ENCODE peak calls at places on chromosomes 5 and 9, in four cellular contexts. One of them, this sample, is unnamed.

GRCh38 chr9:35682520-35682919 is 7.2 kb downstream of the TPM2 start:
- DNase-seq in GM12878: no peak
- DNase-seq in breast epithelium: no peak
- DNase-seq in H1: no peak
- DNase-seq in this sample: no peak

GRCh38 chr9:87973791-87974292 is 491 bp downstream of the CDK20 start:
- DNase-seq in GM12878: no peak
- DNase-seq in breast epithelium: no peak
- DNase-seq in H1: no peak
- DNase-seq in this sample: no peak

GRCh38 chr5:9562101-9562500 is 16.2 kb upstream of the SEMA5A start:
- DNase-seq in GM12878: no peak
- DNase-seq in breast epithelium: no peak
- DNase-seq in H1: no peak
- DNase-seq in this sample: no peak

GRCh38 chr9:37942616-37943328 is 38.8 kb upstream of the SLC25A51 start:
- DNase-seq in GM12878: no peak
- DNase-seq in breast epithelium: no peak
- DNase-seq in H1: no peak
- DNase-seq in this sample: no peak

GRCh38 chr5:98749046-98749445 is 24.4 kb upstream of the RGMB start:
- DNase-seq in GM12878: no peak
- DNase-seq in breast epithelium: no peak
- DNase-seq in H1: no peak
- DNase-seq in this sample: no peak

GRCh38 chr5:82425591-82425990 is 147.4 kb upstream of the RPS23 start:
- DNase-seq in GM12878: no peak
- DNase-seq in breast epithelium: no peak
- DNase-seq in H1: no peak
- DNase-seq in this sample: no peak

GRCh38 chr5:140882591-140882899 is 621 bp downstream of the PCDHA13 start:
- DNase-seq in GM12878: no peak
- DNase-seq in breast epithelium: no peak
- DNase-seq in H1: no peak
- DNase-seq in this sample: no peak

GRCh38 chr5:111563041-111563822 is 50.9 kb upstream of the STARD4 start:
- DNase-seq in GM12878: no peak
- DNase-seq in breast epithelium: no peak
- DNase-seq in H1: no peak
- DNase-seq in this sample: no peak

GRCh38 chr5:111447822-111448221 is 64.5 kb downstream of the STARD4 start:
- DNase-seq in GM12878: no peak
- DNase-seq in breast epithelium: no peak
- DNase-seq in H1: no peak
- DNase-seq in this sample: no peak

GRCh38 chr9:81112638-81113037 is 576.7 kb downstream of the TLE1 start:
- DNase-seq in GM12878: no peak
- DNase-seq in breast epithelium: no peak
- DNase-seq in H1: no peak
- DNase-seq in this sample: no peak

GRCh38 chr5:160504906-160505305 is 83.3 kb downstream of the PTTG1 start:
- DNase-seq in GM12878: no peak
- DNase-seq in breast epithelium: no peak
- DNase-seq in H1: no peak
- DNase-seq in this sample: no peak

GRCh38 chr5:36152324-36153298 is 700 bp downstream of the SKP2 start:
- DNase-seq in GM12878: no peak
- DNase-seq in breast epithelium: no peak
- DNase-seq in H1: no peak
- DNase-seq in this sample: no peak

GRCh38 chr5:42894057-42894456 is 82.4 kb upstream of the SELENOP start:
- DNase-seq in GM12878: no peak
- DNase-seq in breast epithelium: no peak
- DNase-seq in H1: peak; percentile 39
- DNase-seq in this sample: no peak

GRCh38 chr5:78511116-78511906 is 137.3 kb downstream of the LHFPL2 start:
- DNase-seq in GM12878: no peak
- DNase-seq in breast epithelium: no peak
- DNase-seq in H1: no peak
- DNase-seq in this sample: no peak

GRCh38 chr5:115460476-115460875 is 84.1 kb downstream of the FEM1C start:
- DNase-seq in GM12878: peak; percentile 40
- DNase-seq in breast epithelium: no peak
- DNase-seq in H1: no peak
- DNase-seq in this sample: no peak

GRCh38 chr5:58886315-58887207 is 303.7 kb downstream of the RAB3C start:
- DNase-seq in GM12878: no peak
- DNase-seq in breast epithelium: peak; percentile 49
- DNase-seq in H1: peak; percentile 57
- DNase-seq in this sample: peak; percentile 79

GRCh38 chr5:73896668-73897067 is 270.7 kb downstream of the ARHGEF28 start:
- DNase-seq in GM12878: no peak
- DNase-seq in breast epithelium: no peak
- DNase-seq in H1: no peak
- DNase-seq in this sample: no peak

GRCh38 chr9:134413890-134414731 is 87.9 kb downstream of the RXRA start:
- DNase-seq in GM12878: no peak
- DNase-seq in breast epithelium: no peak
- DNase-seq in H1: no peak
- DNase-seq in this sample: no peak

GRCh38 chr9:19155106-19155999 is 28.1 kb upstream of the PLIN2 start:
- DNase-seq in GM12878: no peak
- DNase-seq in breast epithelium: no peak
- DNase-seq in H1: no peak
- DNase-seq in this sample: no peak

GRCh38 chr9:133089271-133089671 is 27.5 kb downstream of the CEL start:
- DNase-seq in GM12878: no peak
- DNase-seq in breast epithelium: no peak
- DNase-seq in H1: no peak
- DNase-seq in this sample: no peak

GRCh38 chr9:5577225-5577624 is 51.7 kb upstream of the RIC1 start:
- DNase-seq in GM12878: no peak
- DNase-seq in breast epithelium: no peak
- DNase-seq in H1: no peak
- DNase-seq in this sample: no peak

GRCh38 chr9:126057869-126058467 is 268.7 kb upstream of the MVB12B start:
- DNase-seq in GM12878: no peak
- DNase-seq in breast epithelium: no peak
- DNase-seq in H1: no peak
- DNase-seq in this sample: peak; percentile 3

GRCh38 chr9:6490863-6491262 is 77.9 kb downstream of the UHRF2 start:
- DNase-seq in GM12878: no peak
- DNase-seq in breast epithelium: no peak
- DNase-seq in H1: no peak
- DNase-seq in this sample: no peak

GRCh38 chr5:611731-612486 is at the start of gene CEP72:
- DNase-seq in GM12878: peak; percentile 40
- DNase-seq in breast epithelium: peak; percentile 81
- DNase-seq in H1: peak; percentile 64
- DNase-seq in this sample: peak; percentile 95
- TF ChIP-seq POLR2A in GM12878: peak; percentile 89
- TF ChIP-seq POLR2A in breast epithelium: no peak
- TF ChIP-seq POLR2A in H1: no peak
- TF ChIP-seq POLR2A in this sample: no peak

GRCh38 chr5:91142819-91143218 is 240.3 kb downstream of the ARRDC3 start:
- DNase-seq in GM12878: no peak
- DNase-seq in breast epithelium: no peak
- DNase-seq in H1: no peak
- DNase-seq in this sample: no peak

GRCh38 chr5:91141642-91142041 is 241.5 kb downstream of the ARRDC3 start:
- DNase-seq in GM12878: no peak
- DNase-seq in breast epithelium: no peak
- DNase-seq in H1: no peak
- DNase-seq in this sample: no peak

GRCh38 chr5:91137647-91138046 is 245.5 kb downstream of the ARRDC3 start:
- DNase-seq in GM12878: no peak
- DNase-seq in breast epithelium: no peak
- DNase-seq in H1: no peak
- DNase-seq in this sample: no peak

GRCh38 chr5:91139572-91140200 is 243.4 kb downstream of the ARRDC3 start:
- DNase-seq in GM12878: no peak
- DNase-seq in breast epithelium: no peak
- DNase-seq in H1: no peak
- DNase-seq in this sample: no peak

DNA sequence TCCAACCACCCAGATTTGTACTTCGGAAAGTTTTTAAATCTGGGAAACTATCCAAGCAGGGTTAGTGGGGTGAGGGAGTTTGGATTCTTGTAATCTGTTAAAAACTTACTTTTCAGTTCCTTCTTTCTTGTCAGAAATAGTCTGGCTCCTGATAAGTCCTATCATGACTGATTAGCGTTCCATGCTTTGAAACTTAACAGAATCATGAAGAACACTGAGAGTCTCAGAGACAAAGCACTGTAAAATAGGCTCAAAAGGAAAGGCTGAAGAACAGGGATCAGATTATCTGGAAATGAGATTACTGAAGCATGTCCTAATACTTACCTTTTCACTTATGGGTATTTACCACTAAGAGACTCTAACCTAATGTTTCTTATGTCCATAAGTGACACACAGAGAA is 242.5 kb downstream of the ARRDC3 start:
- DNase-seq in GM12878: no peak
- DNase-seq in breast epithelium: no peak
- DNase-seq in H1: no peak
- DNase-seq in this sample: no peak
- TF ChIP-seq POLR2AphosphoS5 in GM12878: no peak
- TF ChIP-seq POLR2AphosphoS5 in breast epithelium: no peak
- TF ChIP-seq POLR2AphosphoS5 in H1: no peak
- TF ChIP-seq POLR2AphosphoS5 in this sample: no peak

GRCh38 chr9:137432687-137433348 is 8.3 kb downstream of the ENTPD8 start:
- DNase-seq in GM12878: no peak
- DNase-seq in breast epithelium: no peak
- DNase-seq in H1: no peak
- DNase-seq in this sample: peak; percentile 63
- H3K4me1 ChIP-seq in GM12878: peaks cover 6% of the 10 kb centered on the region
- H3K4me1 ChIP-seq in breast epithelium: peaks cover 3% of the 10 kb centered on the region
- H3K4me1 ChIP-seq in H1: no peaks in the 10 kb centered on the region
- H3K4me1 ChIP-seq in this sample: peaks cover 18% of the 10 kb centered on the region

GRCh38 chr9:93116049-93116961 is 17.7 kb downstream of the NINJ1 start:
- DNase-seq in GM12878: no peak
- DNase-seq in breast epithelium: peak; percentile 70
- DNase-seq in H1: no peak
- DNase-seq in this sample: peak; percentile 87
- TF ChIP-seq POLR2A in GM12878: no peak
- TF ChIP-seq POLR2A in breast epithelium: no peak
- TF ChIP-seq POLR2A in H1: no peak
- TF ChIP-seq POLR2A in this sample: no peak

GRCh38 chr9:14313951-14314423 is at the start of gene NFIB:
- DNase-seq in GM12878: no peak
- DNase-seq in breast epithelium: no peak
- DNase-seq in H1: no peak
- DNase-seq in this sample: no peak

GRCh38 chr9:14313378-14313940 is 482 bp downstream of the NFIB start:
- DNase-seq in GM12878: no peak
- DNase-seq in breast epithelium: no peak
- DNase-seq in H1: no peak
- DNase-seq in this sample: no peak

GRCh38 chr9:14311940-14312572 is 1.9 kb downstream of the NFIB start:
- DNase-seq in GM12878: no peak
- DNase-seq in breast epithelium: no peak
- DNase-seq in H1: no peak
- DNase-seq in this sample: no peak

GRCh38 chr9:14314424-14314928 is 535 bp upstream of the NFIB start:
- DNase-seq in GM12878: no peak
- DNase-seq in breast epithelium: peak; percentile 84
- DNase-seq in H1: no peak
- DNase-seq in this sample: peak; percentile 91

GRCh38 chr9:14312721-14313377 is 1.1 kb downstream of the NFIB start:
- DNase-seq in GM12878: no peak
- DNase-seq in breast epithelium: peak; percentile 58
- DNase-seq in H1: no peak
- DNase-seq in this sample: no peak
- TF ChIP-seq POLR2AphosphoS5 in GM12878: no peak
- TF ChIP-seq POLR2AphosphoS5 in breast epithelium: no peak
- TF ChIP-seq POLR2AphosphoS5 in H1: no peak
- TF ChIP-seq POLR2AphosphoS5 in this sample: no peak

DNA sequence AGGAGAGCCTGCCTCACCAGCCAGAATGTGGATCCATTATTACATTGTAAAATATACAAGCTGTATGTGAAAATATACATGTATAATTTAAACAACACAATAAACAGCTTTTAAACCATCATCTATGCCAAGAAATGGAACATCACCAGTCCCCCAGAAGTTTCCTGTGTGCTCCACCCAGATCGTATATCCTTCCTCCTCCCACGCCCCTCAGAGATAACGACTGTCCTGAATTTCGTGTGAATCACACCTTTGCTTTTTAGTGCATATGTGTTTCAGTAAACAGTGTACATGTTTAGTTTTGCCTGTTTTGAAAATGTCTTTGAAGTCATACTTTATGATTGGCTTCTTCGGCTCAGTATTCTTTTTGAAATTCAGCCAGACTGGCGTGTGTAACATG is 134.6 kb upstream of the MYO10 start:
- DNase-seq in GM12878: no peak
- DNase-seq in breast epithelium: no peak
- DNase-seq in H1: no peak
- DNase-seq in this sample: no peak
- H3K4me1 ChIP-seq in GM12878: no peaks in the 10 kb centered on the region
- H3K4me1 ChIP-seq in breast epithelium: no peaks in the 10 kb centered on the region
- H3K4me1 ChIP-seq in H1: no peaks in the 10 kb centered on the region
- H3K4me1 ChIP-seq in this sample: peaks cover 13% of the 10 kb centered on the region